ENCODE peak calls at places on chromosomes 7 and 10, in five cellular contexts. F is IMR-90, Y is heart right ventricle, J is cardiac fibroblast, T is coronary artery. Z is an unnamed sample.

GRCh38 chr10:109374215-109374614 is 549.1 kb downstream of the XPNPEP1 start:
- DNase-seq in Y (no peak), F (peak), J (peak), T (no peak), Z (no peak)

GRCh38 chr7:44120395-44120794 is 3.0 kb downstream of the POLD2 start:
- DNase-seq in Y (no peak), T (no peak), J (no peak), F (no peak), Z (no peak)

GRCh38 chr10:106242301-106242700 is 922.2 kb downstream of the SORCS1 start:
- DNase-seq in Y (no peak), F (no peak), J (peak), T (no peak), Z (no peak)

GRCh38 chr10:78458983-78459638 is 425.4 kb downstream of the RPS24 start:
- DNase-seq in J (peak), F (peak), Y (no peak), T (no peak), Z (no peak)

GRCh38 chr7:41987-42386 is 150.4 kb upstream of the FAM20C start:
- DNase-seq in Y (no peak), F (no peak), T (no peak), J (no peak), Z (no peak)

GRCh38 chr10:24396396-24396795 is 187.5 kb downstream of the KIAA1217 start:
- DNase-seq in T (no peak), J (no peak), Y (no peak), F (no peak), Z (no peak)

GRCh38 chr10:80487791-80488538 is 33.9 kb downstream of the TSPAN14 start:
- DNase-seq in T (no peak), J (no peak), F (no peak), Y (peak), Z (no peak)

GRCh38 chr7:151243411-151244155 is 4.9 kb downstream of the SMARCD3 start:
- DNase-seq in J (no peak), F (no peak), Y (no peak), T (no peak), Z (no peak)

GRCh38 chr7:129205126-129205818 is 16.8 kb downstream of the SMO start:
- DNase-seq in T (no peak), F (no peak), J (no peak), Y (no peak), Z (no peak)

GRCh38 chr7:12440229-12440628 is 36.6 kb upstream of the VWDE start:
- DNase-seq in J (no peak), Y (no peak), T (no peak), F (no peak), Z (no peak)

GRCh38 chr7:12434012-12434642 is 30.5 kb upstream of the VWDE start:
- DNase-seq in F (no peak), Y (no peak), J (no peak), T (no peak), Z (no peak)

GRCh38 chr7:12431886-12432285 is 28.2 kb upstream of the VWDE start:
- DNase-seq in J (no peak), T (no peak), F (peak), Y (no peak), Z (no peak)

GRCh38 chr7:12436126-12436525 is 32.5 kb upstream of the VWDE start:
- DNase-seq in F (no peak), Y (no peak), T (no peak), J (no peak), Z (no peak)

GRCh38 chr7:12436896-12437535 is 33.4 kb upstream of the VWDE start:
- DNase-seq in T (no peak), F (peak), Y (no peak), J (peak), Z (no peak)
- TF ChIP-seq CTCF in T (no peak), F (no peak), Y (no peak), J (peak), Z (peak)

GRCh38 chr7:65339257-65339656 is 34.4 kb upstream of the ZNF92 start:
- DNase-seq in Y (no peak), F (no peak), J (no peak), T (no peak), Z (no peak)

GRCh38 chr7:65342723-65343629 is 30.7 kb upstream of the ZNF92 start:
- DNase-seq in J (no peak), F (no peak), Y (no peak), T (no peak), Z (no peak)

GRCh38 chr7:65338346-65338745 is 35.3 kb upstream of the ZNF92 start:
- DNase-seq in T (no peak), F (no peak), Y (no peak), J (no peak), Z (no peak)
- TF ChIP-seq CTCF in T (no peak), F (no peak), Y (no peak), J (no peak), Z (no peak)

DNA sequence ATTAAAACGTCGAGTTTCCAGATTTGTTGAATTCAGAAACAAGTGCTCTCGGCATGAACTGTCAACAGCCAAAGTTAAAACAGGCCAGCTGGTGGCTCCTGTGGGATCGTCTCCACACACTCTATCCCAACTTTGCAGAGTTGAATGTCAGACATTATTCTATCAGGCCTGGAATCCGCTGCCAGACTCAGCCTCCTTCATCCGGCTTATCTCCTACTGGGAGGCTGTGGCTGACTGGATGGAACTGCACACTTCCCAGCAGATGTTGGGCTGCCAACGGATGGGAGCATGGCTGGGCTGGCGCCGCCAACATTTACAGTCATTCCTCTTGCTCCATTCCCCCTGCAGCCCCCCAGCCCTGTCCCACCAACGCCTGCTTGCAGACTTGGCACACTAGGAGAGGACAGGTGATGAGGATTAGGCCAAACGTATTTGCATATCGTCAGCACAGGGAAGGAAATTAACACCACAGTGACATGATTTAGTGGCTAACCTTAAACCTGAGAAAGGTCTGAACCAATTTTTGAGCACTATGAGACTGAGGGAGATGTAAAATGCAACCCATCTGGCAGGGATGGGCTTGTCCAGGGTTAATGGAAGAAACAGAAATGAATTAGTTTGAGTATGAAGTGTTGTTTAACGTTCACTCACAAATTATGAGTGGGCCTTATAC is 183.5 kb downstream of the TAX1BP1 start:
- DNase-seq in J (peak), F (no peak), Y (peak), T (no peak), Z (no peak)
- TF ChIP-seq CTCF in J (no peak), F (no peak), Y (no peak), T (no peak), Z (no peak)

GRCh38 chr7:13049946-13050345 is 362.5 kb downstream of the ARL4A start:
- DNase-seq in F (no peak), T (no peak), J (no peak), Y (no peak), Z (no peak)

GRCh38 chr7:13050703-13051102 is 363.3 kb downstream of the ARL4A start:
- DNase-seq in T (no peak), J (peak), F (peak), Y (no peak), Z (no peak)

GRCh38 chr7:13044309-13044708 is 356.9 kb downstream of the ARL4A start:
- DNase-seq in T (no peak), F (no peak), J (no peak), Y (no peak), Z (no peak)

GRCh38 chr7:13042605-13043236 is 355.3 kb downstream of the ARL4A start:
- DNase-seq in J (no peak), Y (no peak), F (peak), T (no peak), Z (no peak)

GRCh38 chr7:13047061-13047460 is 359.6 kb downstream of the ARL4A start:
- DNase-seq in J (no peak), F (no peak), T (no peak), Y (no peak), Z (no peak)
- TF ChIP-seq CTCF in J (no peak), F (no peak), T (no peak), Y (no peak), Z (no peak)

DNA sequence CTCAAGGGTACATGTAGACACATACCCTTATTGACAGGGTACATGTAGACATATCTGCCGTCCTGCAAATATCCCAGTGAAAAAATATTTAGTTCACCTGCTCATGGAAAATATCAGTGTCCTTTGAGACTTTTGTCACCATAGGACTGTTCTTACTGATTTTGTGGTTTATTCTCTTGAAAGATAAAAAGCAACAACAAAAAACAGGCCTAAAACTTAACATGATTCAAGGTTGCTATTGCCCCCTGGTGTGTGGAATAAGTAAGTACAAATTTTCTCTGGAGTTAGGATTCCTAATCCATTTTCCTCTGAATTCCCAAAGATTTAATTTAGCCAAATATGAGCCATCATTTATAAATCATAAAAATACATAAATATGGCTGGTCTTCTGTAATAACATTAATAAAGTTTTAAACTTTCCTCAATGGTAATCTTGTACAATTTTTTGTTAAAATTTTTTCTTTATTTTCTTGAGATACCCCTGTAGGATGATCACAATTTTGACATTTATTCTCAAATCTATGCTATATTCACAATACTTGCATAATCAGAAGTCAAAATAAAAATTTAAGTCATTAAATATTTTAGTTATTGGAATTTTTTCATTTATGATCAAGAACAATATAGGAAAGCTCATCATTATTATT is 741.4 kb upstream of the POT1 start:
- DNase-seq in F (no peak), Y (no peak), T (no peak), J (peak), Z (no peak)
- TF ChIP-seq CTCF in F (peak), Y (peak), T (peak), J (peak), Z (peak)

DNA sequence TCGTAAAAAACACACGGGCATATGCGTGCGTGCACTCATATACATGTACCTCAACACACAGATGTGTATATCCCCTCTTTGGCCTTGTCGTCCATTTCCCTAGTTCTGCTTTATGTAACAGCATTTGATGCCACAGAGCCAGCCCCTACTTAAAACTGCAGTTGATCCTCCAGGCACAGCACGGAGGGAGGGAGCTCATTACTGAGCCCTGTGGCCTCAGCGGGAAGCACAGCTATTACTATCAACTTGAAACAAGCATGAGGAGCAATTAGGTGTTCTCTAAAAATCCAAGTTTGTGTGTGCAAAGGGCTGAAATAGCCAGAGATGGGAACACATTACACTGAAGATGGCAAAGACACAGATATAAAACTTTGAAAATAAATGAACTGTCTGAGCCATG is 580.9 kb downstream of the GLRX3 start:
- DNase-seq in F (no peak), J (no peak), T (no peak), Y (no peak), Z (no peak)
- TF ChIP-seq CTCF in F (no peak), J (no peak), T (no peak), Y (no peak), Z (no peak)

GRCh38 chr7:47284691-47285246 is 297.1 kb downstream of the TNS3 start:
- DNase-seq in Y (no peak), F (no peak), J (no peak), T (no peak), Z (no peak)

GRCh38 chr7:47288060-47288459 is 293.9 kb downstream of the TNS3 start:
- DNase-seq in J (no peak), T (no peak), F (no peak), Y (no peak), Z (no peak)

GRCh38 chr7:47283497-47284131 is 298.3 kb downstream of the TNS3 start:
- DNase-seq in J (no peak), Y (no peak), F (no peak), T (no peak), Z (no peak)

GRCh38 chr7:47282790-47283496 is 299.0 kb downstream of the TNS3 start:
- DNase-seq in T (no peak), Y (no peak), J (no peak), F (no peak), Z (no peak)

DNA sequence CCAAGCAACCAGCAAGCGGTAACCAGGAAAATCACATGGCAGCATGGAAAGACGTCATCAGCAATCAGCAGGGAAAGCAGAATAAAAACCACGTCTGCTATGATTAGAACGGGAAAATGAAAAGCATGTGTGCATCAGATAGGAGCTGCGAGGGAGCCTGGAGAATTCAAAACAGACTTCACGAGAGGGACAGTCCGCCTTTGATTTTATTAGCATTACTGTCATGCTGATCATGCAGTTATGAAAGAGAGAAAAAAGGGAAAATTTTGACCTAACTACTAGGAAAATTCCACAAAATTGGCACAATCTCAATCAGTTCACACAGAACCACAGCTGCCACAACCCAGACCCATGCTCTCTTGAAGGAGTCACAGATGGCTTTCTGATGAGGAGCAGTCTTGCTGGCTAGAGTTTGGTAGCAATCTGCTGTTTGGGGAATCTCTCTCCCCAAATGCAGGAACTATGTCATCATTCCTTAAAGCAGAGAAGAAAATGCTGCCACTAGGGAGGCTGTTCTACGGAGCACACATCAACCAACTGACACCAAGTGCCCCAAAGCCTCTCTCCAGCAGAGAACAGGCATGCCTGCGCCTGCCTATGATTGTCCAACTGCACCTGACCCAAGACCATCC is 295.9 kb downstream of the TNS3 start:
- DNase-seq in T (no peak), Y (no peak), F (no peak), J (peak), Z (no peak)
- TF ChIP-seq CTCF in T (no peak), Y (no peak), F (no peak), J (peak), Z (no peak)

DNA sequence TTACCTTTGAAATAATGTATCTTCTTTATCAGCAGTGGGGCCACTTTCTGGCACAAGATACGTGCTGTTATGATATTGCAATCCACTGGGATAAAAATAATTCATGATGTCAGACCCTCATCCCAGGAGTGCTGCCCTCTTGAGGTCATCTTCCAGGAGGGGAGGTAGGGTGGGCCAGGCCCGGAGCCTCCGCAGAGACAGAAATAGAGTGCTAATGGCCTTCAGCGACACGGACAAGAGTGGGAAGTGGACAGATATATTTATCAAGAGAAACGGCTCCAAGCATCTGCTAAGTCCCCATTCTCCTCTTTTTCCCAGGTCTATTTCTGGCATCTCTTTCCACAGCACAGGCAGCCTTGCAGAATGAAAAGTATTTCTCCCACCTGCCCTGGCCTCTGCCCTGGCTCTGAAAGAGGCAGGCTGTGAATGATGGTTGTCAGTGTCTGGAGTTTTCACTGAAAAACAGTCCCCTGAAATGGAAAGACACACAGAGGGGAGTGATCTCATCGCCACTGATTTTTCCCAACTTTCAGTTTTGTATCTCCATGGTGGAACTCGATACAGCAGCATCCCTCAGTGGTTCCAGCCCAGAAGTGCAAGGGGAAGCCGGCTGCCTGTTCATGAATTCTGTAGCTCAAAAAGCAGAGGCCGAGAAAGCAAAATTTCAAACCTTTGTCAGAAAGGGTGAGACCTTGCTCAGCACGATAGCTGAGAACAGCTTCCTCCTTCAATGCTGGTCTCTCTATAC is 251.7 kb upstream of the MYO3A start:
- DNase-seq in Y (peak), J (peak), T (no peak), F (no peak), Z (no peak)
- TF ChIP-seq CTCF in Y (peak), J (peak), T (no peak), F (no peak), Z (peak)

GRCh38 chr10:53843691-53844362 is 957.2 kb downstream of the PCDH15 start:
- DNase-seq in Y (no peak), J (peak), T (no peak), F (no peak), Z (no peak)

GRCh38 chr10:53841746-53842145 is 959.3 kb downstream of the PCDH15 start:
- DNase-seq in Y (no peak), T (no peak), J (no peak), F (no peak), Z (no peak)

DNA sequence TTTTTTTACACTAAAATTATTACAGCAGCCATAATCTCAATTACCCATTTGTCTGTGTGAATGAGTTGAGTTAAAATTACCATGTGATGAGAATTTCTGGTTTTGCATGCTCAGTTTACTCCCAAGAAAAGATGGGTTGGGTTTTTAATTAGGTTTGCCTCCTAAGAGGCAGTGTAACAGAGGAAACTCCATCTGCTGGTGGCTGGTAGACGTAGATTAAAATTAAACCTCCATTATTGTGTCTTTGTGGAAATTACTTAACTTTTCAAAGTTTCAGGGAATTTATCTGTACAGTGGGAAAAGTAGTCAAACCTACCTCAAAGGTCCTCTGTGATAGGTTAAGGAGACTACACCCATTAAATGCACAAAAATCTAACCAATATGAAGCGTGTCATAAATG is 954.2 kb downstream of the PCDH15 start:
- DNase-seq in J (no peak), Y (no peak), F (no peak), T (no peak), Z (no peak)
- TF ChIP-seq CTCF in J (no peak), Y (no peak), F (peak), T (no peak), Z (peak)

DNA sequence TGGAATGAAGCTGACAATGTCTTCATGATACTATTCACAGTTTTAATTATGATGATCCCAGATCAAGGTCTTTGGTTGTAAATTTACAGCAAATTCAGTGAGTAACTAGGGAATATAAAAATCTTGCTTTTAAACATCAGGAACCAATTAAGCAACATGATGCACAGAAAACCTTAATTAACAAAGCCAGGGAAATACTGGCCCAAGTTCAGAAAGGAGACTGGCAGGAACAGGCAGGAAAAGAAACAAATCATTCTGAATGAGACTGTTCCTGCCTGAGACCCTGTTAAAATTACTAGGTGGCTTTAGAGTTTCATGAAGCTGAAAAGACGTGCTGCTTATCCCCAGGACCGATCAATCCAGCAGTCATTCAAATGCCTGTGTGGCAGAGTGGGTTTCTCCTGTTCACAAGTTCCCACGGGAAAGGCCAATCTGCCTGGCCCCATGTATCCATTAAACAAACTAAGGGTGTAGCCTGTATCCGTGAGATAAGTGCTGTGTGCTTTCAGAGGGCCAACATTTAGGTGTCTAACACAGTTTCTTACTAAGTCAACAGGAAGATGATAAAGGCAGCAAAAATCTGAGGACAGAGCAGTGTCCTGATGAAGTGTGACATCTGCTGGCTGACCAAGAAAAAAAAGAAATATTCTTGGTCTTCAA is 34.4 kb downstream of the PUS7 start:
- DNase-seq in T (no peak), J (peak), Y (no peak), F (peak), Z (no peak)
- TF ChIP-seq CTCF in T (no peak), J (peak), Y (peak), F (peak), Z (peak)